ENCODE peak calls at places on chromosomes 7 and 10, in six cellular contexts. Q, T, E, R, M and C are unnamed samples.
A peak's percentile ranks its signal among the peaks of the same experiment; 100 is the strongest.

GRCh38 chr7:97215556-97215955 is 98.1 kb downstream of the SDHAF3 start:
- DNase-seq in R (peak; percentile 29), T (no peak), Q (no peak), M (no peak), E (no peak), C (no peak)

GRCh38 chr7:50957427-50957826 is 174.7 kb upstream of the GRB10 start:
- DNase-seq in T (no peak), R (no peak), M (no peak), E (no peak), Q (no peak), C (no peak)

GRCh38 chr10:79237801-79238520 is 109.3 kb upstream of the PPIF start:
- DNase-seq in R (no peak), M (no peak), E (no peak), T (no peak), Q (peak; percentile 52), C (no peak)

GRCh38 chr10:71297343-71297742 is 21.7 kb upstream of the SLC29A3 start:
- DNase-seq in E (no peak), R (no peak), Q (no peak), M (no peak), T (no peak), C (no peak)

GRCh38 chr10:3782099-3782455 is 2.9 kb downstream of the KLF6 start:
- DNase-seq in Q (no peak), E (no peak), R (no peak), T (no peak), M (no peak), C (no peak)

GRCh38 chr7:69067397-69067796 is 530.9 kb upstream of the AUTS2 start:
- DNase-seq in E (no peak), M (peak; percentile 75), R (peak; percentile 19), T (no peak), Q (no peak), C (no peak)

GRCh38 chr7:152760384-152761115 is 998 bp downstream of the ACTR3B start:
- DNase-seq in T (no peak), R (no peak), E (no peak), M (no peak), Q (peak; percentile 31), C (peak; percentile 19)

GRCh38 chr7:33862946-33863814 is 42.2 kb upstream of the BMPER start:
- DNase-seq in E (no peak), T (no peak), R (no peak), M (no peak), Q (no peak), C (no peak)

GRCh38 chr7:18703743-18704142 is 208.2 kb downstream of the HDAC9 start:
- DNase-seq in M (no peak), R (no peak), T (no peak), Q (no peak), E (no peak), C (no peak)

GRCh38 chr10:88557659-88558058 is 25.5 kb downstream of the RNLS start:
- DNase-seq in Q (no peak), R (no peak), T (no peak), M (no peak), E (no peak), C (no peak)

GRCh38 chr7:83347836-83348482 is 185.3 kb upstream of the PCLO start:
- DNase-seq in R (no peak), Q (peak; percentile 53), M (no peak), E (no peak), T (no peak), C (no peak)

GRCh38 chr10:133455196-133455595 is 1.5 kb downstream of the SCART1 start:
- DNase-seq in T (no peak), Q (no peak), R (no peak), M (no peak), E (no peak), C (no peak)

GRCh38 chr7:28617308-28617707 is 205.0 kb downstream of the CREB5 start:
- DNase-seq in M (no peak), T (no peak), R (no peak), E (no peak), Q (no peak), C (no peak)

GRCh38 chr7:35804571-35804970 is 3.7 kb downstream of the SEPTIN7 start:
- DNase-seq in Q (no peak), E (no peak), T (no peak), R (no peak), M (no peak), C (no peak)
- H3K4me3 ChIP-seq in Q (no peak overlapping the region), E (peak overlapping the region; percentile 95), T (no peak overlapping the region), R (no peak overlapping the region), M (no peak overlapping the region), C (no peak overlapping the region)

GRCh38 chr10:82813856-82814255 is 938.9 kb downstream of the NRG3 start:
- DNase-seq in T (peak; percentile 2), R (no peak), Q (no peak), M (no peak), E (no peak), C (no peak)
- TF ChIP-seq GABPA in T (no peak), R (no peak), Q (no peak), M (no peak), E (no peak), C (no peak)

DNA sequence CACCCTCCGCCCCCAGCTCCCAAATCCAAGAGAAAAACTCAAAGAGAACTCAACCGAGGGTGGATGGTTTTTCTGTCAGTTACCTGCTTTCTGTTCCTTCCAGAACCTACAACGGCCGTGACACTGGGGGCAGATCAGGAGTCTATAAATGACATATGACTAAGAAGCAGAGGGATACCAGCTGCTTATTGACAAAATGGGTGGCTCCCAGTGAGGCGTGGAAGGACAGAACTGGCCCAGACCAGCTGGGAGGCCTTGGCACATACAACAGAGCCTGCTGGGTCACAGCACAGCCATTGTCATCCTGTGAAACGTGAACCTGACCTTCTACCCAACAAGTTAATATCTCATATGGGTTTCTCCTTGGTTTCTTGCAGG is 84.3 kb upstream of the ADRB1 start:
- DNase-seq in M (no peak), T (no peak), Q (no peak), R (no peak), E (no peak), C (no peak)
- H3K4me3 ChIP-seq in M (no peak overlapping the region), T (no peak overlapping the region), Q (no peak overlapping the region), R (no peak overlapping the region), E (no peak overlapping the region), C (no peak overlapping the region)

DNA sequence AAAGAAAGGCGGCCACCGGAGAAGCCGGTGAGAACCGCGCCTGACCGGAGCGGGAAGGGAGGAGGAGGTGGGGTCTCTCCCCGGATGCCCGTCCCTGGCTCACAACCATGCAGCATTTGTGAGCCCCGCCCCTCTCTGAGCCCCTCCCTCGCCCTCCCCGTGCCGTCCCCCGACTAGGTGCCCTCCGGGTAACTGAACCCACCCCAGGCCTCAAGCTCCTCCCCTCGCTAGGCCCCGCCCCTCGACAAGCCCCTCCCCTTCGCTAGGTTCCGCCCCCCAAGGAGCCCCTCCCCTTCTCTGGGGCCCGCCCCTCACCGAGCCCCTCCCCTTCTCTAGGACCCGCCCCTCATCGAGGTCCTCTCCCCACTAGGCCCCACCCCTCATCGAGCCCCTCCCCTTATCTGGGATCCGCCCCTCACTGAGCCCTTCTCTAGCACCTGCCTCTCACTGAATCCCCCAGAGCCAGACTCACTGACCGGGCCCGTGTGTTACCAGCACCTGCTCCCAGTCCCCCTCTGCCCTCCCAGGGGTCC is 42.2 kb upstream of the HSPB1 start:
- DNase-seq in T (peak; percentile 74), M (peak; percentile 95), R (peak; percentile 99), E (no peak), Q (peak; percentile 98), C (no peak)
- TF ChIP-seq GABPA in T (no peak), M (no peak), R (no peak), E (no peak), Q (no peak), C (no peak)

GRCh38 chr7:132537451-132537850 is 38.8 kb downstream of the PLXNA4 start:
- DNase-seq in R (no peak), E (no peak), M (no peak), Q (no peak), T (no peak), C (no peak)
- H3K4me3 ChIP-seq in R (no peak overlapping the region), E (no peak overlapping the region), M (no peak overlapping the region), Q (no peak overlapping the region), T (no peak overlapping the region), C (no peak overlapping the region)

GRCh38 chr7:121994625-121995410 is 121.9 kb downstream of the PTPRZ1 start:
- DNase-seq in E (no peak), Q (peak; percentile 56), M (peak; percentile 68), T (peak; percentile 70), R (peak; percentile 64), C (peak; percentile 34)
- TF ChIP-seq GABPA in E (no peak), Q (no peak), M (no peak), T (no peak), R (no peak), C (no peak)

DNA sequence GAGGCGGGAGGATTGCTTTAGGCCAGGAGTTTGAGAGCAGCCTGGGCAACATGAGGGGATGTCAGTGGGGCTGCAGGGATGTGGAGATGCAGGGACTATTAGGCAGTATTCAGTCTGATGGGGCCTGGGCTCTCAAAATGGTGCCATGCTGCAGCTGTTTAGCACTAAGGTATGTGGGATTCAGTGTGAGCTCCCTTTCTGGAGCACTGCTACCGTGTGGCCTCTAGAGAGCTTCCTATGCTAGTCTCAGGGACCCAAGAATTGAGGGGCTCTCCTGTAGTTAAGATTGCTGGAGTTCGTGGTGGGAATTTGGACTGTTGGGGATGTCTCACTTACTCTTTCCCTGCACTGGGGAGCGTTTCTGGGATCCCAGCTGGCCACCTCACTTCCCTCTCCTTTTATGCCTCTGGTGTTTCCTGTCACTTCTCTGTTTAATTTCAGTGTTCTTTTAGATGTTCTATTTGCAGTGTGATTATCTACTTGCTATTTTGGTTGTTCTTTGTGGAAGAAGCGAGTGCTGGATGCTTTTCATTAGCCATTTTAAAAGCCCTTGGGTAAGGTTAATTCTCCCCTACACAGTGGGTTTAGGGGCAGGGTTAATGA is 23.4 kb downstream of the LSMEM1 start:
- DNase-seq in E (no peak), T (no peak), Q (no peak), R (no peak), M (no peak), C (no peak)
- H3K4me3 ChIP-seq in E (no peak overlapping the region), T (no peak overlapping the region), Q (no peak overlapping the region), R (no peak overlapping the region), M (no peak overlapping the region), C (no peak overlapping the region)